ENCODE peak calls at places on chromosomes 13 and 19, in seven cellular contexts. M is retina; O is GDM1; B is stimulated activated CD4-positive, alpha-beta T cell treated with anti-CD3 and anti-CD28 coated beads, Interleukin-1b, Interleukin-23, amount 100 ng/mL, for 1 hour; H is body of pancreas; R is EL; V is naive thymus-derived CD4-positive, alpha-beta T cell. N is an unnamed sample.

GRCh38 chr19:7874080-7874856 is at the start of gene PRR36:
- DNase-seq in R (peak), O (peak), M (peak), B (no peak), H (peak), V (no peak), N (no peak)

GRCh38 chr19:40718774-40719391 is 2.0 kb downstream of the ITPKC start:
- DNase-seq in V (no peak), O (no peak), M (peak), H (peak), R (peak), B (no peak), N (peak)

GRCh38 chr19:31664096-31664495 is 314.9 kb upstream of the TSHZ3 start:
- DNase-seq in M (no peak), B (no peak), H (no peak), O (no peak), V (no peak), R (no peak), N (no peak)

GRCh38 chr19:52603558-52604207 is 33.6 kb downstream of the ZNF701 start:
- DNase-seq in H (no peak), R (peak), V (no peak), B (no peak), O (no peak), M (no peak), N (no peak)

GRCh38 chr19:1090731-1091543 is 4.2 kb downstream of the POLR2E start:
- DNase-seq in O (no peak), B (no peak), R (no peak), H (no peak), V (no peak), M (no peak), N (no peak)

GRCh38 chr13:35549481-35549880 is 73.0 kb upstream of the MAB21L1 start:
- DNase-seq in V (no peak), M (no peak), H (no peak), R (peak), B (no peak), O (no peak), N (no peak)

GRCh38 chr13:76038920-76039716 is 403.0 kb downstream of the LMO7 start:
- DNase-seq in M (no peak), R (no peak), H (no peak), O (no peak), V (no peak), B (no peak), N (no peak)

GRCh38 chr19:8145969-8146368 is 3.4 kb downstream of the FBN3 start:
- DNase-seq in R (no peak), V (no peak), B (no peak), O (no peak), M (no peak), H (peak), N (no peak)

GRCh38 chr13:42969558-42970172 is 22.4 kb downstream of the EPSTI1 start:
- DNase-seq in V (peak), B (peak), R (peak), H (peak), M (peak), O (peak), N (peak)

GRCh38 chr13:105904034-105904742 is 631.3 kb downstream of the EFNB2 start:
- DNase-seq in M (no peak), H (no peak), V (no peak), R (no peak), O (no peak), B (no peak), N (no peak)

GRCh38 chr19:44625531-44626066 is 12.2 kb downstream of the IGSF23 start:
- DNase-seq in B (no peak), H (no peak), M (no peak), O (no peak), R (peak), V (no peak), N (no peak)

GRCh38 chr13:70098669-70099068 is 9.0 kb upstream of the ATXN8OS start:
- DNase-seq in R (no peak), M (no peak), H (no peak), O (no peak), B (no peak), V (no peak), N (no peak)

GRCh38 chr13:31468114-31468902 is 268.5 kb downstream of the B3GLCT start:
- DNase-seq in R (no peak), B (no peak), M (no peak), V (no peak), O (no peak), H (no peak), N (no peak)

GRCh38 chr13:90084684-90085290 is 1262.7 kb upstream of the MIR17HG start:
- DNase-seq in O (no peak), V (no peak), R (peak), M (no peak), B (no peak), H (no peak), N (no peak)

GRCh38 chr19:12867120-12868099 is 13.8 kb downstream of the DNASE2 start:
- DNase-seq in R (peak), M (peak), H (peak), O (no peak), B (no peak), V (peak), N (peak)

GRCh38 chr19:37594982-37595382 is 306 bp downstream of the ZNF540 start:
- DNase-seq in H (peak), R (peak), V (peak), O (peak), B (no peak), M (no peak), N (peak)